ENCODE peak calls at places on chromosomes 6 and 20, in ten cellular contexts. One of them, this sample, is unnamed.

GRCh38 chr20:63735859-63736718 is at the start of gene LIME1:
- DNase-seq in T-helper 9 cell: peak
- DNase-seq in HTR-8/SVneo: no peak
- DNase-seq in activated CD8-positive, alpha-beta memory T cell treated with anti-CD3 and anti-CD28 coated beads for 24 hours: peak
- DNase-seq in fibroblast of mammary gland: no peak
- DNase-seq in naive thymus-derived CD4-positive, alpha-beta T cell: peak
- DNase-seq in adipocyte: no peak
- DNase-seq in left lobe of liver: peak
- DNase-seq in stimulated activated CD4-positive, alpha-beta T cell treated with anti-CD3 and anti-CD28 coated beads, Interleukin-4, amount 100 ng/mL, for 48 hours: peak
- DNase-seq in T-helper 1 cell: peak
- DNase-seq in this sample: no peak

GRCh38 chr20:11204926-11205768 is 531.3 kb upstream of the JAG1 start:
- DNase-seq in HTR-8/SVneo: peak
- DNase-seq in left lobe of liver: peak
- DNase-seq in T-helper 9 cell: no peak
- DNase-seq in activated CD8-positive, alpha-beta memory T cell treated with anti-CD3 and anti-CD28 coated beads for 24 hours: no peak
- DNase-seq in fibroblast of mammary gland: peak
- DNase-seq in T-helper 1 cell: no peak
- DNase-seq in stimulated activated CD4-positive, alpha-beta T cell treated with anti-CD3 and anti-CD28 coated beads, Interleukin-4, amount 100 ng/mL, for 48 hours: no peak
- DNase-seq in adipocyte: peak
- DNase-seq in naive thymus-derived CD4-positive, alpha-beta T cell: no peak
- DNase-seq in this sample: no peak

GRCh38 chr20:31570735-31571617 is 34.1 kb upstream of the ID1 start:
- DNase-seq in T-helper 9 cell: no peak
- DNase-seq in naive thymus-derived CD4-positive, alpha-beta T cell: no peak
- DNase-seq in T-helper 1 cell: no peak
- DNase-seq in fibroblast of mammary gland: no peak
- DNase-seq in stimulated activated CD4-positive, alpha-beta T cell treated with anti-CD3 and anti-CD28 coated beads, Interleukin-4, amount 100 ng/mL, for 48 hours: no peak
- DNase-seq in adipocyte: peak
- DNase-seq in left lobe of liver: peak
- DNase-seq in activated CD8-positive, alpha-beta memory T cell treated with anti-CD3 and anti-CD28 coated beads for 24 hours: no peak
- DNase-seq in HTR-8/SVneo: no peak
- DNase-seq in this sample: no peak

GRCh38 chr6:34154668-34155447 is 9.0 kb upstream of the GRM4 start:
- DNase-seq in T-helper 9 cell: peak
- DNase-seq in adipocyte: peak
- DNase-seq in stimulated activated CD4-positive, alpha-beta T cell treated with anti-CD3 and anti-CD28 coated beads, Interleukin-4, amount 100 ng/mL, for 48 hours: peak
- DNase-seq in activated CD8-positive, alpha-beta memory T cell treated with anti-CD3 and anti-CD28 coated beads for 24 hours: peak
- DNase-seq in T-helper 1 cell: peak
- DNase-seq in naive thymus-derived CD4-positive, alpha-beta T cell: peak
- DNase-seq in left lobe of liver: peak
- DNase-seq in fibroblast of mammary gland: peak
- DNase-seq in HTR-8/SVneo: peak
- DNase-seq in this sample: no peak

GRCh38 chr6:34011298-34011697 is 134.6 kb downstream of the GRM4 start:
- DNase-seq in T-helper 9 cell: no peak
- DNase-seq in T-helper 1 cell: no peak
- DNase-seq in adipocyte: no peak
- DNase-seq in naive thymus-derived CD4-positive, alpha-beta T cell: no peak
- DNase-seq in HTR-8/SVneo: no peak
- DNase-seq in activated CD8-positive, alpha-beta memory T cell treated with anti-CD3 and anti-CD28 coated beads for 24 hours: no peak
- DNase-seq in left lobe of liver: no peak
- DNase-seq in stimulated activated CD4-positive, alpha-beta T cell treated with anti-CD3 and anti-CD28 coated beads, Interleukin-4, amount 100 ng/mL, for 48 hours: no peak
- DNase-seq in fibroblast of mammary gland: no peak
- DNase-seq in this sample: no peak

GRCh38 chr20:49513531-49513930 is 31.1 kb upstream of the KCNB1 start:
- DNase-seq in adipocyte: no peak
- DNase-seq in HTR-8/SVneo: no peak
- DNase-seq in fibroblast of mammary gland: no peak
- DNase-seq in activated CD8-positive, alpha-beta memory T cell treated with anti-CD3 and anti-CD28 coated beads for 24 hours: no peak
- DNase-seq in T-helper 1 cell: no peak
- DNase-seq in left lobe of liver: no peak
- DNase-seq in T-helper 9 cell: no peak
- DNase-seq in stimulated activated CD4-positive, alpha-beta T cell treated with anti-CD3 and anti-CD28 coated beads, Interleukin-4, amount 100 ng/mL, for 48 hours: no peak
- DNase-seq in naive thymus-derived CD4-positive, alpha-beta T cell: no peak
- DNase-seq in this sample: no peak

GRCh38 chr20:14543040-14543439 is 205.6 kb upstream of the FLRT3 start:
- DNase-seq in fibroblast of mammary gland: peak
- DNase-seq in adipocyte: no peak
- DNase-seq in naive thymus-derived CD4-positive, alpha-beta T cell: no peak
- DNase-seq in stimulated activated CD4-positive, alpha-beta T cell treated with anti-CD3 and anti-CD28 coated beads, Interleukin-4, amount 100 ng/mL, for 48 hours: no peak
- DNase-seq in T-helper 1 cell: no peak
- DNase-seq in activated CD8-positive, alpha-beta memory T cell treated with anti-CD3 and anti-CD28 coated beads for 24 hours: no peak
- DNase-seq in HTR-8/SVneo: no peak
- DNase-seq in left lobe of liver: no peak
- DNase-seq in T-helper 9 cell: no peak
- DNase-seq in this sample: no peak

GRCh38 chr20:22408521-22409402 is 175.6 kb downstream of the FOXA2 start:
- DNase-seq in naive thymus-derived CD4-positive, alpha-beta T cell: no peak
- DNase-seq in fibroblast of mammary gland: no peak
- DNase-seq in activated CD8-positive, alpha-beta memory T cell treated with anti-CD3 and anti-CD28 coated beads for 24 hours: no peak
- DNase-seq in HTR-8/SVneo: no peak
- DNase-seq in stimulated activated CD4-positive, alpha-beta T cell treated with anti-CD3 and anti-CD28 coated beads, Interleukin-4, amount 100 ng/mL, for 48 hours: no peak
- DNase-seq in T-helper 9 cell: no peak
- DNase-seq in left lobe of liver: no peak
- DNase-seq in T-helper 1 cell: no peak
- DNase-seq in adipocyte: no peak
- DNase-seq in this sample: no peak

GRCh38 chr20:63536241-63536977 is 767 bp downstream of the PTK6 start:
- DNase-seq in stimulated activated CD4-positive, alpha-beta T cell treated with anti-CD3 and anti-CD28 coated beads, Interleukin-4, amount 100 ng/mL, for 48 hours: no peak
- DNase-seq in HTR-8/SVneo: no peak
- DNase-seq in T-helper 9 cell: no peak
- DNase-seq in fibroblast of mammary gland: peak
- DNase-seq in naive thymus-derived CD4-positive, alpha-beta T cell: no peak
- DNase-seq in T-helper 1 cell: no peak
- DNase-seq in left lobe of liver: no peak
- DNase-seq in adipocyte: no peak
- DNase-seq in activated CD8-positive, alpha-beta memory T cell treated with anti-CD3 and anti-CD28 coated beads for 24 hours: no peak
- DNase-seq in this sample: no peak

GRCh38 chr6:106860940-106861339 is 113.6 kb downstream of the CD24 start:
- DNase-seq in T-helper 1 cell: no peak
- DNase-seq in stimulated activated CD4-positive, alpha-beta T cell treated with anti-CD3 and anti-CD28 coated beads, Interleukin-4, amount 100 ng/mL, for 48 hours: no peak
- DNase-seq in fibroblast of mammary gland: no peak
- DNase-seq in naive thymus-derived CD4-positive, alpha-beta T cell: no peak
- DNase-seq in adipocyte: no peak
- DNase-seq in HTR-8/SVneo: no peak
- DNase-seq in T-helper 9 cell: no peak
- DNase-seq in activated CD8-positive, alpha-beta memory T cell treated with anti-CD3 and anti-CD28 coated beads for 24 hours: no peak
- DNase-seq in left lobe of liver: no peak
- DNase-seq in this sample: no peak

GRCh38 chr6:43246301-43247114 is 3.2 kb downstream of the TTBK1 start:
- DNase-seq in T-helper 1 cell: no peak
- DNase-seq in T-helper 9 cell: no peak
- DNase-seq in naive thymus-derived CD4-positive, alpha-beta T cell: no peak
- DNase-seq in HTR-8/SVneo: no peak
- DNase-seq in fibroblast of mammary gland: no peak
- DNase-seq in left lobe of liver: no peak
- DNase-seq in activated CD8-positive, alpha-beta memory T cell treated with anti-CD3 and anti-CD28 coated beads for 24 hours: no peak
- DNase-seq in adipocyte: no peak
- DNase-seq in stimulated activated CD4-positive, alpha-beta T cell treated with anti-CD3 and anti-CD28 coated beads, Interleukin-4, amount 100 ng/mL, for 48 hours: no peak
- DNase-seq in this sample: no peak

GRCh38 chr20:12723811-12724210 is 285.0 kb upstream of the SPTLC3 start:
- DNase-seq in T-helper 9 cell: no peak
- DNase-seq in adipocyte: no peak
- DNase-seq in HTR-8/SVneo: no peak
- DNase-seq in left lobe of liver: no peak
- DNase-seq in fibroblast of mammary gland: no peak
- DNase-seq in T-helper 1 cell: no peak
- DNase-seq in naive thymus-derived CD4-positive, alpha-beta T cell: no peak
- DNase-seq in activated CD8-positive, alpha-beta memory T cell treated with anti-CD3 and anti-CD28 coated beads for 24 hours: no peak
- DNase-seq in stimulated activated CD4-positive, alpha-beta T cell treated with anti-CD3 and anti-CD28 coated beads, Interleukin-4, amount 100 ng/mL, for 48 hours: no peak
- DNase-seq in this sample: no peak

GRCh38 chr6:34562350-34562749 is 6.2 kb upstream of the SPDEF start:
- DNase-seq in T-helper 9 cell: no peak
- DNase-seq in fibroblast of mammary gland: no peak
- DNase-seq in naive thymus-derived CD4-positive, alpha-beta T cell: no peak
- DNase-seq in HTR-8/SVneo: no peak
- DNase-seq in adipocyte: no peak
- DNase-seq in T-helper 1 cell: no peak
- DNase-seq in stimulated activated CD4-positive, alpha-beta T cell treated with anti-CD3 and anti-CD28 coated beads, Interleukin-4, amount 100 ng/mL, for 48 hours: no peak
- DNase-seq in activated CD8-positive, alpha-beta memory T cell treated with anti-CD3 and anti-CD28 coated beads for 24 hours: no peak
- DNase-seq in left lobe of liver: no peak
- DNase-seq in this sample: no peak

GRCh38 chr6:72809701-72810379 is 188.0 kb downstream of the KCNQ5 start:
- DNase-seq in naive thymus-derived CD4-positive, alpha-beta T cell: no peak
- DNase-seq in HTR-8/SVneo: no peak
- DNase-seq in fibroblast of mammary gland: no peak
- DNase-seq in activated CD8-positive, alpha-beta memory T cell treated with anti-CD3 and anti-CD28 coated beads for 24 hours: no peak
- DNase-seq in stimulated activated CD4-positive, alpha-beta T cell treated with anti-CD3 and anti-CD28 coated beads, Interleukin-4, amount 100 ng/mL, for 48 hours: no peak
- DNase-seq in T-helper 9 cell: no peak
- DNase-seq in left lobe of liver: no peak
- DNase-seq in T-helper 1 cell: no peak
- DNase-seq in adipocyte: no peak
- DNase-seq in this sample: no peak

GRCh38 chr6:117432273-117432672 is 6.5 kb upstream of the ROS1 start:
- DNase-seq in activated CD8-positive, alpha-beta memory T cell treated with anti-CD3 and anti-CD28 coated beads for 24 hours: no peak
- DNase-seq in T-helper 9 cell: no peak
- DNase-seq in HTR-8/SVneo: no peak
- DNase-seq in stimulated activated CD4-positive, alpha-beta T cell treated with anti-CD3 and anti-CD28 coated beads, Interleukin-4, amount 100 ng/mL, for 48 hours: no peak
- DNase-seq in T-helper 1 cell: no peak
- DNase-seq in left lobe of liver: no peak
- DNase-seq in naive thymus-derived CD4-positive, alpha-beta T cell: no peak
- DNase-seq in fibroblast of mammary gland: no peak
- DNase-seq in adipocyte: no peak
- DNase-seq in this sample: no peak

GRCh38 chr6:43088654-43089056 is 12.5 kb downstream of the PTK7 start:
- DNase-seq in T-helper 1 cell: no peak
- DNase-seq in stimulated activated CD4-positive, alpha-beta T cell treated with anti-CD3 and anti-CD28 coated beads, Interleukin-4, amount 100 ng/mL, for 48 hours: no peak
- DNase-seq in fibroblast of mammary gland: no peak
- DNase-seq in T-helper 9 cell: no peak
- DNase-seq in HTR-8/SVneo: peak
- DNase-seq in left lobe of liver: no peak
- DNase-seq in naive thymus-derived CD4-positive, alpha-beta T cell: no peak
- DNase-seq in adipocyte: no peak
- DNase-seq in activated CD8-positive, alpha-beta memory T cell treated with anti-CD3 and anti-CD28 coated beads for 24 hours: no peak
- DNase-seq in this sample: no peak

GRCh38 chr6:3569817-3570216 is 113.0 kb upstream of the SLC22A23 start:
- DNase-seq in HTR-8/SVneo: no peak
- DNase-seq in stimulated activated CD4-positive, alpha-beta T cell treated with anti-CD3 and anti-CD28 coated beads, Interleukin-4, amount 100 ng/mL, for 48 hours: no peak
- DNase-seq in naive thymus-derived CD4-positive, alpha-beta T cell: no peak
- DNase-seq in fibroblast of mammary gland: no peak
- DNase-seq in left lobe of liver: no peak
- DNase-seq in T-helper 9 cell: no peak
- DNase-seq in T-helper 1 cell: no peak
- DNase-seq in adipocyte: no peak
- DNase-seq in activated CD8-positive, alpha-beta memory T cell treated with anti-CD3 and anti-CD28 coated beads for 24 hours: no peak
- DNase-seq in this sample: no peak

GRCh38 chr20:46634528-46634927 is 16.7 kb downstream of the SLC13A3 start:
- DNase-seq in stimulated activated CD4-positive, alpha-beta T cell treated with anti-CD3 and anti-CD28 coated beads, Interleukin-4, amount 100 ng/mL, for 48 hours: no peak
- DNase-seq in left lobe of liver: no peak
- DNase-seq in fibroblast of mammary gland: no peak
- DNase-seq in T-helper 1 cell: no peak
- DNase-seq in HTR-8/SVneo: no peak
- DNase-seq in activated CD8-positive, alpha-beta memory T cell treated with anti-CD3 and anti-CD28 coated beads for 24 hours: peak
- DNase-seq in naive thymus-derived CD4-positive, alpha-beta T cell: no peak
- DNase-seq in adipocyte: no peak
- DNase-seq in T-helper 9 cell: no peak
- DNase-seq in this sample: no peak

GRCh38 chr6:36659271-36659670 is 19.2 kb upstream of the CDKN1A start:
- DNase-seq in naive thymus-derived CD4-positive, alpha-beta T cell: no peak
- DNase-seq in T-helper 1 cell: no peak
- DNase-seq in left lobe of liver: no peak
- DNase-seq in fibroblast of mammary gland: peak
- DNase-seq in HTR-8/SVneo: no peak
- DNase-seq in activated CD8-positive, alpha-beta memory T cell treated with anti-CD3 and anti-CD28 coated beads for 24 hours: no peak
- DNase-seq in T-helper 9 cell: no peak
- DNase-seq in stimulated activated CD4-positive, alpha-beta T cell treated with anti-CD3 and anti-CD28 coated beads, Interleukin-4, amount 100 ng/mL, for 48 hours: no peak
- DNase-seq in adipocyte: peak
- DNase-seq in this sample: peak

GRCh38 chr6:110325197-110325596 is 33.0 kb downstream of the METTL24 start:
- DNase-seq in naive thymus-derived CD4-positive, alpha-beta T cell: no peak
- DNase-seq in left lobe of liver: peak
- DNase-seq in stimulated activated CD4-positive, alpha-beta T cell treated with anti-CD3 and anti-CD28 coated beads, Interleukin-4, amount 100 ng/mL, for 48 hours: no peak
- DNase-seq in fibroblast of mammary gland: peak
- DNase-seq in T-helper 1 cell: no peak
- DNase-seq in activated CD8-positive, alpha-beta memory T cell treated with anti-CD3 and anti-CD28 coated beads for 24 hours: no peak
- DNase-seq in T-helper 9 cell: no peak
- DNase-seq in HTR-8/SVneo: no peak
- DNase-seq in adipocyte: peak
- DNase-seq in this sample: peak

GRCh38 chr20:4383966-4384365 is 337.7 kb upstream of the PRND start:
- DNase-seq in naive thymus-derived CD4-positive, alpha-beta T cell: no peak
- DNase-seq in adipocyte: peak
- DNase-seq in activated CD8-positive, alpha-beta memory T cell treated with anti-CD3 and anti-CD28 coated beads for 24 hours: no peak
- DNase-seq in left lobe of liver: no peak
- DNase-seq in T-helper 9 cell: no peak
- DNase-seq in fibroblast of mammary gland: peak
- DNase-seq in stimulated activated CD4-positive, alpha-beta T cell treated with anti-CD3 and anti-CD28 coated beads, Interleukin-4, amount 100 ng/mL, for 48 hours: no peak
- DNase-seq in T-helper 1 cell: no peak
- DNase-seq in HTR-8/SVneo: no peak
- DNase-seq in this sample: no peak

GRCh38 chr20:5150226-5151076 is 23.6 kb downstream of the CDS2 start:
- DNase-seq in activated CD8-positive, alpha-beta memory T cell treated with anti-CD3 and anti-CD28 coated beads for 24 hours: no peak
- DNase-seq in T-helper 1 cell: no peak
- DNase-seq in HTR-8/SVneo: peak
- DNase-seq in naive thymus-derived CD4-positive, alpha-beta T cell: no peak
- DNase-seq in stimulated activated CD4-positive, alpha-beta T cell treated with anti-CD3 and anti-CD28 coated beads, Interleukin-4, amount 100 ng/mL, for 48 hours: no peak
- DNase-seq in fibroblast of mammary gland: peak
- DNase-seq in left lobe of liver: peak
- DNase-seq in adipocyte: no peak
- DNase-seq in T-helper 9 cell: no peak
- DNase-seq in this sample: no peak

GRCh38 chr6:145648149-145648548 is 87.2 kb downstream of the EPM2A start:
- DNase-seq in left lobe of liver: no peak
- DNase-seq in stimulated activated CD4-positive, alpha-beta T cell treated with anti-CD3 and anti-CD28 coated beads, Interleukin-4, amount 100 ng/mL, for 48 hours: no peak
- DNase-seq in fibroblast of mammary gland: no peak
- DNase-seq in T-helper 9 cell: no peak
- DNase-seq in naive thymus-derived CD4-positive, alpha-beta T cell: no peak
- DNase-seq in adipocyte: no peak
- DNase-seq in HTR-8/SVneo: no peak
- DNase-seq in T-helper 1 cell: no peak
- DNase-seq in activated CD8-positive, alpha-beta memory T cell treated with anti-CD3 and anti-CD28 coated beads for 24 hours: no peak
- DNase-seq in this sample: no peak

GRCh38 chr6:54390362-54390761 is 82.1 kb downstream of the TINAG start:
- DNase-seq in adipocyte: no peak
- DNase-seq in naive thymus-derived CD4-positive, alpha-beta T cell: no peak
- DNase-seq in activated CD8-positive, alpha-beta memory T cell treated with anti-CD3 and anti-CD28 coated beads for 24 hours: no peak
- DNase-seq in fibroblast of mammary gland: no peak
- DNase-seq in T-helper 9 cell: no peak
- DNase-seq in HTR-8/SVneo: no peak
- DNase-seq in left lobe of liver: no peak
- DNase-seq in T-helper 1 cell: no peak
- DNase-seq in stimulated activated CD4-positive, alpha-beta T cell treated with anti-CD3 and anti-CD28 coated beads, Interleukin-4, amount 100 ng/mL, for 48 hours: no peak
- DNase-seq in this sample: no peak

GRCh38 chr20:56200456-56200855 is 48.1 kb upstream of the MC3R start:
- DNase-seq in stimulated activated CD4-positive, alpha-beta T cell treated with anti-CD3 and anti-CD28 coated beads, Interleukin-4, amount 100 ng/mL, for 48 hours: no peak
- DNase-seq in naive thymus-derived CD4-positive, alpha-beta T cell: no peak
- DNase-seq in HTR-8/SVneo: no peak
- DNase-seq in left lobe of liver: no peak
- DNase-seq in T-helper 9 cell: no peak
- DNase-seq in T-helper 1 cell: no peak
- DNase-seq in fibroblast of mammary gland: peak
- DNase-seq in activated CD8-positive, alpha-beta memory T cell treated with anti-CD3 and anti-CD28 coated beads for 24 hours: no peak
- DNase-seq in adipocyte: no peak
- DNase-seq in this sample: no peak

GRCh38 chr6:41200901-41201783 is at the start of gene TREML2:
- DNase-seq in naive thymus-derived CD4-positive, alpha-beta T cell: no peak
- DNase-seq in T-helper 1 cell: no peak
- DNase-seq in T-helper 9 cell: no peak
- DNase-seq in stimulated activated CD4-positive, alpha-beta T cell treated with anti-CD3 and anti-CD28 coated beads, Interleukin-4, amount 100 ng/mL, for 48 hours: no peak
- DNase-seq in fibroblast of mammary gland: no peak
- DNase-seq in left lobe of liver: peak
- DNase-seq in activated CD8-positive, alpha-beta memory T cell treated with anti-CD3 and anti-CD28 coated beads for 24 hours: peak
- DNase-seq in adipocyte: no peak
- DNase-seq in HTR-8/SVneo: no peak
- DNase-seq in this sample: no peak

GRCh38 chr6:140071601-140072062 is 697.2 kb upstream of the CITED2 start:
- DNase-seq in naive thymus-derived CD4-positive, alpha-beta T cell: no peak
- DNase-seq in T-helper 1 cell: no peak
- DNase-seq in stimulated activated CD4-positive, alpha-beta T cell treated with anti-CD3 and anti-CD28 coated beads, Interleukin-4, amount 100 ng/mL, for 48 hours: no peak
- DNase-seq in adipocyte: peak
- DNase-seq in T-helper 9 cell: no peak
- DNase-seq in left lobe of liver: no peak
- DNase-seq in activated CD8-positive, alpha-beta memory T cell treated with anti-CD3 and anti-CD28 coated beads for 24 hours: no peak
- DNase-seq in fibroblast of mammary gland: peak
- DNase-seq in HTR-8/SVneo: no peak
- DNase-seq in this sample: no peak

GRCh38 chr6:14026831-14027539 is 90.6 kb upstream of the CD83 start:
- DNase-seq in stimulated activated CD4-positive, alpha-beta T cell treated with anti-CD3 and anti-CD28 coated beads, Interleukin-4, amount 100 ng/mL, for 48 hours: no peak
- DNase-seq in fibroblast of mammary gland: peak
- DNase-seq in naive thymus-derived CD4-positive, alpha-beta T cell: no peak
- DNase-seq in T-helper 9 cell: no peak
- DNase-seq in activated CD8-positive, alpha-beta memory T cell treated with anti-CD3 and anti-CD28 coated beads for 24 hours: no peak
- DNase-seq in HTR-8/SVneo: no peak
- DNase-seq in T-helper 1 cell: no peak
- DNase-seq in left lobe of liver: no peak
- DNase-seq in adipocyte: no peak
- DNase-seq in this sample: no peak

This sample was measured in AG09319.